ENCODE peak calls at places on chromosomes 4 and X, in seven cellular contexts. One of them, this sample, is unnamed.

GRCh38 chr4:111323916-111324315 is 701.0 kb upstream of the PITX2 start:
- DNase-seq in hepatic stellate cell: no peak
- DNase-seq in GM12892: no peak
- DNase-seq in LHCN-M2: peak
- DNase-seq in MG63: no peak
- DNase-seq in NCI-H510A treated with DMSO at 0.1 percent for 48 hours: no peak
- DNase-seq in stimulated activated CD8-positive, alpha-beta memory T cell treated with anti-CD3 and anti-CD28 coated beads, Interleukin-7, amount 100 ng/mL, for 24 hours: no peak
- DNase-seq in this sample: peak

GRCh38 chrX:133670394-133670793 is 255.1 kb upstream of the GPC4 start:
- DNase-seq in MG63: no peak
- DNase-seq in GM12892: no peak
- DNase-seq in hepatic stellate cell: peak
- DNase-seq in LHCN-M2: peak
- DNase-seq in NCI-H510A treated with DMSO at 0.1 percent for 48 hours: peak
- DNase-seq in stimulated activated CD8-positive, alpha-beta memory T cell treated with anti-CD3 and anti-CD28 coated beads, Interleukin-7, amount 100 ng/mL, for 24 hours: no peak
- DNase-seq in this sample: peak

GRCh38 chr4:10684631-10685030 is at the start of gene CLNK:
- DNase-seq in hepatic stellate cell: no peak
- DNase-seq in GM12892: no peak
- DNase-seq in stimulated activated CD8-positive, alpha-beta memory T cell treated with anti-CD3 and anti-CD28 coated beads, Interleukin-7, amount 100 ng/mL, for 24 hours: no peak
- DNase-seq in MG63: no peak
- DNase-seq in LHCN-M2: no peak
- DNase-seq in NCI-H510A treated with DMSO at 0.1 percent for 48 hours: no peak
- DNase-seq in this sample: no peak

GRCh38 chrX:111492085-111492484 is 19.4 kb upstream of the SERTM2 start:
- DNase-seq in hepatic stellate cell: no peak
- DNase-seq in NCI-H510A treated with DMSO at 0.1 percent for 48 hours: no peak
- DNase-seq in LHCN-M2: no peak
- DNase-seq in stimulated activated CD8-positive, alpha-beta memory T cell treated with anti-CD3 and anti-CD28 coated beads, Interleukin-7, amount 100 ng/mL, for 24 hours: no peak
- DNase-seq in GM12892: no peak
- DNase-seq in MG63: no peak
- DNase-seq in this sample: no peak

GRCh38 chr4:181254771-181255170 is 988.4 kb upstream of the TENM3 start:
- DNase-seq in GM12892: no peak
- DNase-seq in NCI-H510A treated with DMSO at 0.1 percent for 48 hours: no peak
- DNase-seq in hepatic stellate cell: no peak
- DNase-seq in LHCN-M2: no peak
- DNase-seq in stimulated activated CD8-positive, alpha-beta memory T cell treated with anti-CD3 and anti-CD28 coated beads, Interleukin-7, amount 100 ng/mL, for 24 hours: no peak
- DNase-seq in MG63: no peak
- DNase-seq in this sample: peak

GRCh38 chrX:29687687-29688086 is 527.7 kb upstream of the MAGEB2 start:
- DNase-seq in NCI-H510A treated with DMSO at 0.1 percent for 48 hours: no peak
- DNase-seq in GM12892: no peak
- DNase-seq in hepatic stellate cell: peak
- DNase-seq in MG63: no peak
- DNase-seq in stimulated activated CD8-positive, alpha-beta memory T cell treated with anti-CD3 and anti-CD28 coated beads, Interleukin-7, amount 100 ng/mL, for 24 hours: no peak
- DNase-seq in LHCN-M2: peak
- DNase-seq in this sample: peak

GRCh38 chr4:110487873-110488272 is 11.9 kb downstream of the ENPEP start:
- DNase-seq in NCI-H510A treated with DMSO at 0.1 percent for 48 hours: no peak
- DNase-seq in MG63: no peak
- DNase-seq in hepatic stellate cell: no peak
- DNase-seq in stimulated activated CD8-positive, alpha-beta memory T cell treated with anti-CD3 and anti-CD28 coated beads, Interleukin-7, amount 100 ng/mL, for 24 hours: no peak
- DNase-seq in LHCN-M2: peak
- DNase-seq in GM12892: no peak
- DNase-seq in this sample: no peak

GRCh38 chr4:53431052-53431451 is 53.6 kb downstream of the FIP1L1 start:
- DNase-seq in stimulated activated CD8-positive, alpha-beta memory T cell treated with anti-CD3 and anti-CD28 coated beads, Interleukin-7, amount 100 ng/mL, for 24 hours: no peak
- DNase-seq in hepatic stellate cell: no peak
- DNase-seq in GM12892: no peak
- DNase-seq in LHCN-M2: peak
- DNase-seq in MG63: no peak
- DNase-seq in NCI-H510A treated with DMSO at 0.1 percent for 48 hours: no peak
- DNase-seq in this sample: peak

GRCh38 chr4:7140062-7140691 is 52.2 kb upstream of the SORCS2 start:
- DNase-seq in stimulated activated CD8-positive, alpha-beta memory T cell treated with anti-CD3 and anti-CD28 coated beads, Interleukin-7, amount 100 ng/mL, for 24 hours: no peak
- DNase-seq in LHCN-M2: no peak
- DNase-seq in MG63: no peak
- DNase-seq in hepatic stellate cell: no peak
- DNase-seq in GM12892: no peak
- DNase-seq in NCI-H510A treated with DMSO at 0.1 percent for 48 hours: no peak
- DNase-seq in this sample: no peak

GRCh38 chr4:44985152-44985551 is 258.8 kb upstream of the GNPDA2 start:
- DNase-seq in MG63: no peak
- DNase-seq in GM12892: no peak
- DNase-seq in stimulated activated CD8-positive, alpha-beta memory T cell treated with anti-CD3 and anti-CD28 coated beads, Interleukin-7, amount 100 ng/mL, for 24 hours: no peak
- DNase-seq in NCI-H510A treated with DMSO at 0.1 percent for 48 hours: no peak
- DNase-seq in hepatic stellate cell: no peak
- DNase-seq in LHCN-M2: no peak
- DNase-seq in this sample: no peak

GRCh38 chrX:154541896-154542722 is 4.5 kb downstream of the G6PD start:
- DNase-seq in NCI-H510A treated with DMSO at 0.1 percent for 48 hours: no peak
- DNase-seq in stimulated activated CD8-positive, alpha-beta memory T cell treated with anti-CD3 and anti-CD28 coated beads, Interleukin-7, amount 100 ng/mL, for 24 hours: peak
- DNase-seq in hepatic stellate cell: peak
- DNase-seq in GM12892: no peak
- DNase-seq in MG63: peak
- DNase-seq in LHCN-M2: peak
- DNase-seq in this sample: peak

GRCh38 chr4:168876106-168876505 is 133.9 kb downstream of the CBR4 start:
- DNase-seq in hepatic stellate cell: no peak
- DNase-seq in GM12892: no peak
- DNase-seq in MG63: no peak
- DNase-seq in NCI-H510A treated with DMSO at 0.1 percent for 48 hours: no peak
- DNase-seq in stimulated activated CD8-positive, alpha-beta memory T cell treated with anti-CD3 and anti-CD28 coated beads, Interleukin-7, amount 100 ng/mL, for 24 hours: no peak
- DNase-seq in LHCN-M2: peak
- DNase-seq in this sample: no peak

GRCh38 chr4:139828966-139829662 is 163.5 kb downstream of the MGST2 start:
- DNase-seq in GM12892: no peak
- DNase-seq in LHCN-M2: no peak
- DNase-seq in MG63: no peak
- DNase-seq in NCI-H510A treated with DMSO at 0.1 percent for 48 hours: no peak
- DNase-seq in hepatic stellate cell: no peak
- DNase-seq in stimulated activated CD8-positive, alpha-beta memory T cell treated with anti-CD3 and anti-CD28 coated beads, Interleukin-7, amount 100 ng/mL, for 24 hours: no peak
- DNase-seq in this sample: no peak